ENCODE peak calls at places on chromosomes 13 and 19, in five cellular contexts. One of them, this sample, is unnamed.

GRCh38 chr19:7328647-7329046 is 20.1 kb upstream of the ARHGEF18 start:
- DNase-seq in AG04449: no peak
- DNase-seq in Daoy: no peak
- DNase-seq in effector memory CD4-positive, alpha-beta T cell: no peak
- DNase-seq in stimulated activated CD4-positive, alpha-beta T cell treated with anti-CD3 and anti-CD28 coated beads, TNF-alpha, amount 100 ng/mL, for 24 hours: no peak
- DNase-seq in this sample: no peak

GRCh38 chr13:112980441-112980840 is 11.4 kb downstream of the MCF2L start:
- DNase-seq in AG04449: no peak
- DNase-seq in Daoy: no peak
- DNase-seq in effector memory CD4-positive, alpha-beta T cell: no peak
- DNase-seq in stimulated activated CD4-positive, alpha-beta T cell treated with anti-CD3 and anti-CD28 coated beads, TNF-alpha, amount 100 ng/mL, for 24 hours: no peak
- DNase-seq in this sample: no peak

GRCh38 chr19:51000981-51001380 is 423 bp downstream of the KLK8 start:
- DNase-seq in AG04449: no peak
- DNase-seq in Daoy: no peak
- DNase-seq in effector memory CD4-positive, alpha-beta T cell: no peak
- DNase-seq in stimulated activated CD4-positive, alpha-beta T cell treated with anti-CD3 and anti-CD28 coated beads, TNF-alpha, amount 100 ng/mL, for 24 hours: no peak
- DNase-seq in this sample: no peak

GRCh38 chr19:2413629-2414028 is 13.8 kb downstream of the TIMM13 start:
- DNase-seq in AG04449: no peak
- DNase-seq in Daoy: no peak
- DNase-seq in effector memory CD4-positive, alpha-beta T cell: no peak
- DNase-seq in stimulated activated CD4-positive, alpha-beta T cell treated with anti-CD3 and anti-CD28 coated beads, TNF-alpha, amount 100 ng/mL, for 24 hours: no peak
- DNase-seq in this sample: no peak

GRCh38 chr13:63680704-63681103 is 2265.1 kb upstream of the PCDH20 start:
- DNase-seq in AG04449: no peak
- DNase-seq in Daoy: no peak
- DNase-seq in effector memory CD4-positive, alpha-beta T cell: no peak
- DNase-seq in stimulated activated CD4-positive, alpha-beta T cell treated with anti-CD3 and anti-CD28 coated beads, TNF-alpha, amount 100 ng/mL, for 24 hours: no peak
- DNase-seq in this sample: no peak

GRCh38 chr19:30512748-30513389 is 140.7 kb downstream of the ZNF536 start:
- DNase-seq in AG04449: no peak
- DNase-seq in Daoy: no peak
- DNase-seq in effector memory CD4-positive, alpha-beta T cell: no peak
- DNase-seq in stimulated activated CD4-positive, alpha-beta T cell treated with anti-CD3 and anti-CD28 coated beads, TNF-alpha, amount 100 ng/mL, for 24 hours: no peak
- DNase-seq in this sample: no peak

GRCh38 chr13:44040070-44040753 is 160.5 kb downstream of the LACC1 start:
- DNase-seq in AG04449: no peak
- DNase-seq in Daoy: no peak
- DNase-seq in effector memory CD4-positive, alpha-beta T cell: no peak
- DNase-seq in stimulated activated CD4-positive, alpha-beta T cell treated with anti-CD3 and anti-CD28 coated beads, TNF-alpha, amount 100 ng/mL, for 24 hours: no peak
- DNase-seq in this sample: no peak

GRCh38 chr13:76864259-76864658 is 21.9 kb downstream of the KCTD12 start:
- DNase-seq in AG04449: no peak
- DNase-seq in Daoy: no peak
- DNase-seq in effector memory CD4-positive, alpha-beta T cell: no peak
- DNase-seq in stimulated activated CD4-positive, alpha-beta T cell treated with anti-CD3 and anti-CD28 coated beads, TNF-alpha, amount 100 ng/mL, for 24 hours: no peak
- DNase-seq in this sample: no peak

GRCh38 chr13:19618925-19619324 is 14.5 kb upstream of the MPHOSPH8 start:
- DNase-seq in AG04449: no peak
- DNase-seq in Daoy: peak
- DNase-seq in effector memory CD4-positive, alpha-beta T cell: no peak
- DNase-seq in stimulated activated CD4-positive, alpha-beta T cell treated with anti-CD3 and anti-CD28 coated beads, TNF-alpha, amount 100 ng/mL, for 24 hours: no peak
- DNase-seq in this sample: peak

GRCh38 chr19:52140077-52140710 is 456 bp upstream of the ZNF616 start:
- DNase-seq in AG04449: no peak
- DNase-seq in Daoy: no peak
- DNase-seq in effector memory CD4-positive, alpha-beta T cell: no peak
- DNase-seq in stimulated activated CD4-positive, alpha-beta T cell treated with anti-CD3 and anti-CD28 coated beads, TNF-alpha, amount 100 ng/mL, for 24 hours: no peak
- DNase-seq in this sample: no peak

GRCh38 chr19:36120984-36121358 is 5.7 kb downstream of the TBCB start:
- DNase-seq in AG04449: no peak
- DNase-seq in Daoy: no peak
- DNase-seq in effector memory CD4-positive, alpha-beta T cell: no peak
- DNase-seq in stimulated activated CD4-positive, alpha-beta T cell treated with anti-CD3 and anti-CD28 coated beads, TNF-alpha, amount 100 ng/mL, for 24 hours: no peak
- DNase-seq in this sample: no peak

GRCh38 chr13:98056839-98057410 is 86.0 kb upstream of the FARP1 start:
- DNase-seq in AG04449: no peak
- DNase-seq in Daoy: no peak
- DNase-seq in effector memory CD4-positive, alpha-beta T cell: no peak
- DNase-seq in stimulated activated CD4-positive, alpha-beta T cell treated with anti-CD3 and anti-CD28 coated beads, TNF-alpha, amount 100 ng/mL, for 24 hours: no peak
- DNase-seq in this sample: no peak

GRCh38 chr19:19448238-19448544 is 42.7 kb downstream of the GATAD2A start:
- DNase-seq in AG04449: no peak
- DNase-seq in Daoy: no peak
- DNase-seq in effector memory CD4-positive, alpha-beta T cell: no peak
- DNase-seq in stimulated activated CD4-positive, alpha-beta T cell treated with anti-CD3 and anti-CD28 coated beads, TNF-alpha, amount 100 ng/mL, for 24 hours: no peak
- DNase-seq in this sample: no peak

GRCh38 chr19:1612114-1613086 is 7.1 kb upstream of the UQCR11 start:
- DNase-seq in AG04449: no peak
- DNase-seq in Daoy: no peak
- DNase-seq in effector memory CD4-positive, alpha-beta T cell: no peak
- DNase-seq in stimulated activated CD4-positive, alpha-beta T cell treated with anti-CD3 and anti-CD28 coated beads, TNF-alpha, amount 100 ng/mL, for 24 hours: no peak
- DNase-seq in this sample: no peak

GRCh38 chr19:40383668-40384248 is 6.2 kb downstream of the HIPK4 start:
- DNase-seq in AG04449: no peak
- DNase-seq in Daoy: no peak
- DNase-seq in effector memory CD4-positive, alpha-beta T cell: no peak
- DNase-seq in stimulated activated CD4-positive, alpha-beta T cell treated with anti-CD3 and anti-CD28 coated beads, TNF-alpha, amount 100 ng/mL, for 24 hours: no peak
- DNase-seq in this sample: no peak

GRCh38 chr13:114064516-114065140 is 67.8 kb downstream of the RASA3 start:
- DNase-seq in AG04449: no peak
- DNase-seq in Daoy: peak
- DNase-seq in effector memory CD4-positive, alpha-beta T cell: no peak
- DNase-seq in stimulated activated CD4-positive, alpha-beta T cell treated with anti-CD3 and anti-CD28 coated beads, TNF-alpha, amount 100 ng/mL, for 24 hours: no peak
- DNase-seq in this sample: no peak

GRCh38 chr19:2089001-2089711 is 7.0 kb downstream of the MOB3A start:
- DNase-seq in AG04449: no peak
- DNase-seq in Daoy: peak
- DNase-seq in effector memory CD4-positive, alpha-beta T cell: no peak
- DNase-seq in stimulated activated CD4-positive, alpha-beta T cell treated with anti-CD3 and anti-CD28 coated beads, TNF-alpha, amount 100 ng/mL, for 24 hours: no peak
- DNase-seq in this sample: no peak

GRCh38 chr13:40812724-40813445 is 23.5 kb downstream of the SLC25A15 start:
- DNase-seq in AG04449: no peak
- DNase-seq in Daoy: peak
- DNase-seq in effector memory CD4-positive, alpha-beta T cell: no peak
- DNase-seq in stimulated activated CD4-positive, alpha-beta T cell treated with anti-CD3 and anti-CD28 coated beads, TNF-alpha, amount 100 ng/mL, for 24 hours: no peak
- DNase-seq in this sample: no peak

GRCh38 chr13:58953638-58954037 is 1210.1 kb downstream of the DIAPH3 start:
- DNase-seq in AG04449: no peak
- DNase-seq in Daoy: no peak
- DNase-seq in effector memory CD4-positive, alpha-beta T cell: no peak
- DNase-seq in stimulated activated CD4-positive, alpha-beta T cell treated with anti-CD3 and anti-CD28 coated beads, TNF-alpha, amount 100 ng/mL, for 24 hours: no peak
- DNase-seq in this sample: no peak

GRCh38 chr13:98315466-98315865 is 138.4 kb upstream of the RNF113B start:
- DNase-seq in AG04449: no peak
- DNase-seq in Daoy: no peak
- DNase-seq in effector memory CD4-positive, alpha-beta T cell: no peak
- DNase-seq in stimulated activated CD4-positive, alpha-beta T cell treated with anti-CD3 and anti-CD28 coated beads, TNF-alpha, amount 100 ng/mL, for 24 hours: no peak
- DNase-seq in this sample: no peak

GRCh38 chr13:91601807-91602206 is 203.4 kb downstream of the GPC5 start:
- DNase-seq in AG04449: no peak
- DNase-seq in Daoy: no peak
- DNase-seq in effector memory CD4-positive, alpha-beta T cell: no peak
- DNase-seq in stimulated activated CD4-positive, alpha-beta T cell treated with anti-CD3 and anti-CD28 coated beads, TNF-alpha, amount 100 ng/mL, for 24 hours: no peak
- DNase-seq in this sample: no peak

GRCh38 chr19:918481-919156 is 1.5 kb downstream of the KISS1R start:
- DNase-seq in AG04449: no peak
- DNase-seq in Daoy: no peak
- DNase-seq in effector memory CD4-positive, alpha-beta T cell: no peak
- DNase-seq in stimulated activated CD4-positive, alpha-beta T cell treated with anti-CD3 and anti-CD28 coated beads, TNF-alpha, amount 100 ng/mL, for 24 hours: no peak
- DNase-seq in this sample: no peak

GRCh38 chr13:75770164-75771145 is 134.3 kb downstream of the LMO7 start:
- DNase-seq in AG04449: no peak
- DNase-seq in Daoy: no peak
- DNase-seq in effector memory CD4-positive, alpha-beta T cell: no peak
- DNase-seq in stimulated activated CD4-positive, alpha-beta T cell treated with anti-CD3 and anti-CD28 coated beads, TNF-alpha, amount 100 ng/mL, for 24 hours: no peak
- DNase-seq in this sample: no peak

GRCh38 chr13:75512253-75512652 is 25.4 kb downstream of the COMMD6 start:
- DNase-seq in AG04449: no peak
- DNase-seq in Daoy: no peak
- DNase-seq in effector memory CD4-positive, alpha-beta T cell: no peak
- DNase-seq in stimulated activated CD4-positive, alpha-beta T cell treated with anti-CD3 and anti-CD28 coated beads, TNF-alpha, amount 100 ng/mL, for 24 hours: no peak
- DNase-seq in this sample: no peak

GRCh38 chr13:33349314-33349995 is 63.9 kb upstream of the STARD13 start:
- DNase-seq in AG04449: no peak
- DNase-seq in Daoy: peak
- DNase-seq in effector memory CD4-positive, alpha-beta T cell: no peak
- DNase-seq in stimulated activated CD4-positive, alpha-beta T cell treated with anti-CD3 and anti-CD28 coated beads, TNF-alpha, amount 100 ng/mL, for 24 hours: no peak
- DNase-seq in this sample: no peak

GRCh38 chr19:32264568-32264967 is 80.8 kb upstream of the ZNF507 start:
- DNase-seq in AG04449: no peak
- DNase-seq in Daoy: no peak
- DNase-seq in effector memory CD4-positive, alpha-beta T cell: no peak
- DNase-seq in stimulated activated CD4-positive, alpha-beta T cell treated with anti-CD3 and anti-CD28 coated beads, TNF-alpha, amount 100 ng/mL, for 24 hours: no peak
- DNase-seq in this sample: no peak

GRCh38 chr13:73782781-73783180 is 351.4 kb downstream of the KLF12 start:
- DNase-seq in AG04449: no peak
- DNase-seq in Daoy: no peak
- DNase-seq in effector memory CD4-positive, alpha-beta T cell: no peak
- DNase-seq in stimulated activated CD4-positive, alpha-beta T cell treated with anti-CD3 and anti-CD28 coated beads, TNF-alpha, amount 100 ng/mL, for 24 hours: no peak
- DNase-seq in this sample: no peak

GRCh38 chr13:32734511-32734910 is 148.3 kb downstream of the PDS5B start:
- DNase-seq in AG04449: peak
- DNase-seq in Daoy: peak
- DNase-seq in effector memory CD4-positive, alpha-beta T cell: no peak
- DNase-seq in stimulated activated CD4-positive, alpha-beta T cell treated with anti-CD3 and anti-CD28 coated beads, TNF-alpha, amount 100 ng/mL, for 24 hours: no peak
- DNase-seq in this sample: peak

GRCh38 chr13:30037766-30038165 is 187.3 kb upstream of the UBL3 start:
- DNase-seq in AG04449: no peak
- DNase-seq in Daoy: no peak
- DNase-seq in effector memory CD4-positive, alpha-beta T cell: no peak
- DNase-seq in stimulated activated CD4-positive, alpha-beta T cell treated with anti-CD3 and anti-CD28 coated beads, TNF-alpha, amount 100 ng/mL, for 24 hours: no peak
- DNase-seq in this sample: no peak

GRCh38 chr19:35379992-35380391 is 9.1 kb downstream of the GPR42 start:
- DNase-seq in AG04449: no peak
- DNase-seq in Daoy: no peak
- DNase-seq in effector memory CD4-positive, alpha-beta T cell: no peak
- DNase-seq in stimulated activated CD4-positive, alpha-beta T cell treated with anti-CD3 and anti-CD28 coated beads, TNF-alpha, amount 100 ng/mL, for 24 hours: no peak
- DNase-seq in this sample: no peak

GRCh38 chr19:7382694-7383093 is 34.0 kb downstream of the ARHGEF18 start:
- DNase-seq in AG04449: no peak
- DNase-seq in Daoy: no peak
- DNase-seq in effector memory CD4-positive, alpha-beta T cell: no peak
- DNase-seq in stimulated activated CD4-positive, alpha-beta T cell treated with anti-CD3 and anti-CD28 coated beads, TNF-alpha, amount 100 ng/mL, for 24 hours: no peak
- DNase-seq in this sample: no peak

GRCh38 chr19:46812898-46813569 is 24.6 kb upstream of the SLC1A5 start:
- DNase-seq in AG04449: no peak
- DNase-seq in Daoy: no peak
- DNase-seq in effector memory CD4-positive, alpha-beta T cell: no peak
- DNase-seq in stimulated activated CD4-positive, alpha-beta T cell treated with anti-CD3 and anti-CD28 coated beads, TNF-alpha, amount 100 ng/mL, for 24 hours: no peak
- DNase-seq in this sample: no peak

GRCh38 chr19:8491574-8491973 is 10.9 kb downstream of the PRAM1 start:
- DNase-seq in AG04449: no peak
- DNase-seq in Daoy: no peak
- DNase-seq in effector memory CD4-positive, alpha-beta T cell: no peak
- DNase-seq in stimulated activated CD4-positive, alpha-beta T cell treated with anti-CD3 and anti-CD28 coated beads, TNF-alpha, amount 100 ng/mL, for 24 hours: no peak
- DNase-seq in this sample: no peak

This sample was measured in erythroblast.